ENCODE peak calls at places on chromosomes 2 and 18, in nine cellular contexts. I is HCT116, A is esophagus muscularis mucosa, V is transverse colon, Y is vagina, Q is stomach, M is sigmoid colon, B is SK-N-SH, R is GM23338. T is an unnamed sample. For H3K4me1, the result is how much of the 10 kb centered on the place peaks cover.

GRCh38 chr18:55419132-55419938 is 168.7 kb downstream of the TCF4 start:
- DNase-seq in I (no peak), A (no peak), V (no peak), Y (no peak), Q (no peak), M (no peak), B (no peak), R (peak), T (no peak)

GRCh38 chr2:70959271-70959761 is 19.1 kb upstream of the ANKRD53 start:
- DNase-seq in I (no peak), A (peak), V (no peak), Y (peak), Q (peak), M (no peak), B (no peak), R (no peak), T (no peak)

GRCh38 chr2:150165479-150165878 is 322.0 kb downstream of the RND3 start:
- DNase-seq in I (no peak), A (no peak), V (no peak), Y (no peak), Q (no peak), M (no peak), B (no peak), R (no peak), T (no peak)

GRCh38 chr2:48339451-48339850 is 190.5 kb upstream of the STON1 start:
- DNase-seq in I (no peak), A (no peak), V (no peak), Y (no peak), Q (no peak), M (no peak), B (no peak), R (no peak), T (no peak)

GRCh38 chr2:205130111-205130829 is 552.0 kb upstream of the NRP2 start:
- DNase-seq in I (no peak), A (no peak), V (no peak), Y (no peak), Q (no peak), M (no peak), B (no peak), R (no peak), T (no peak)

GRCh38 chr2:207279520-207279919 is 113.8 kb upstream of the KLF7 start:
- DNase-seq in I (no peak), A (no peak), V (no peak), Y (no peak), Q (no peak), M (no peak), B (no peak), R (no peak), T (no peak)

GRCh38 chr2:138830547-138830946 is 50.4 kb upstream of the NXPH2 start:
- DNase-seq in I (no peak), A (no peak), V (no peak), Y (no peak), Q (no peak), M (no peak), B (no peak), R (no peak), T (no peak)

GRCh38 chr2:152200562-152201465 is 25.3 kb upstream of the STAM2 start:
- DNase-seq in I (peak), A (peak), V (peak), Y (peak), Q (peak), M (peak), B (peak), R (peak), T (peak)

GRCh38 chr2:6954586-6954985 is 37.4 kb downstream of the RNF144A start:
- DNase-seq in I (no peak), A (peak), V (no peak), Y (no peak), Q (no peak), M (no peak), B (no peak), R (no peak), T (no peak)

GRCh38 chr18:3177902-3178687 is 41.7 kb downstream of the MYOM1 start:
- DNase-seq in I (no peak), A (no peak), V (peak), Y (no peak), Q (peak), M (peak), B (no peak), R (no peak), T (no peak)

GRCh38 chr2:172082105-172082943 is 3.0 kb upstream of the DLX1 start:
- DNase-seq in I (no peak), A (no peak), V (no peak), Y (no peak), Q (no peak), M (no peak), B (peak), R (peak), T (no peak)

GRCh38 chr2:172081248-172082022 is 3.9 kb upstream of the DLX1 start:
- DNase-seq in I (no peak), A (no peak), V (no peak), Y (no peak), Q (no peak), M (no peak), B (peak), R (peak), T (no peak)

GRCh38 chr2:172079416-172079815 is 5.9 kb upstream of the DLX1 start:
- DNase-seq in I (no peak), A (no peak), V (no peak), Y (no peak), Q (no peak), M (no peak), B (no peak), R (no peak), T (no peak)

GRCh38 chr2:172080641-172081230 is 4.6 kb upstream of the DLX1 start:
- DNase-seq in I (no peak), A (no peak), V (no peak), Y (no peak), Q (no peak), M (no peak), B (peak), R (no peak), T (no peak)

GRCh38 chr2:172079838-172080640 is 5.3 kb upstream of the DLX1 start:
- DNase-seq in I (no peak), A (no peak), V (no peak), Y (no peak), Q (no peak), M (no peak), B (no peak), R (peak), T (no peak)
- TF ChIP-seq POLR2AphosphoS5 in I (no peak), A (no peak), V (no peak), Y (no peak), Q (no peak), M (no peak), B (no peak), R (no peak), T (no peak)

GRCh38 chr2:156818944-156819343 is 382.8 kb downstream of the GPD2 start:
- DNase-seq in I (no peak), A (no peak), V (no peak), Y (no peak), Q (no peak), M (no peak), B (no peak), R (no peak), T (no peak)
- H3K4me1 ChIP-seq in I (under half), A (under half), V (under half), Y (under half), Q (under half), M (under half), B (under half), R (under half), T (under half)

DNA sequence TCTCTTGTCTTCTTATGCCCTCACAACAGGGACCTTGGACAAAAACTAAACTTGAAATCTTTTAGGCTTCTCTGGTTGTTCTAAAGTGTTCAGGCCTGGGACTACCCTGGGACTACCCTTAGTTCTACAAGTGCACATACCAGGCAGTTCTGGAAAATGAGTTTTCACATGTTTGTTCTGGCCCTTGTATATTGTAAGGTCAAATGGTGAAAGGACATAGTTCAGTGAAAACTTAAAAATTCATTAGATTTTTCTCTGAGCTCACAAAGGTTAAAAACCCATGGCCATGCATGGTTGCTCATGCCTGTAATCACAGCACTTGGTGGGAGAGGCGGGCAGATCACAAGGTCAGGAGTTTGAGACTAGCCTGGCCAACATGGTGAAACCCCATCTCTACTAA is 875.5 kb upstream of the FAM98A start:
- DNase-seq in I (no peak), A (no peak), V (no peak), Y (no peak), Q (no peak), M (no peak), B (no peak), R (no peak), T (no peak)
- H3K4me3 ChIP-seq in I (no peak), A (no peak), V (no peak), Y (no peak), Q (no peak), M (no peak), B (no peak), R (no peak), T (no peak)

GRCh38 chr2:187543488-187543887 is 10.7 kb downstream of the TFPI start:
- DNase-seq in I (no peak), A (no peak), V (no peak), Y (no peak), Q (no peak), M (no peak), B (no peak), R (no peak), T (no peak)
- TF ChIP-seq POLR2AphosphoS5 in I (no peak), A (no peak), V (no peak), Y (no peak), Q (no peak), M (no peak), B (no peak), R (no peak), T (no peak)

GRCh38 chr2:11516984-11517648 is 16.7 kb upstream of the GREB1 start:
- DNase-seq in I (no peak), A (no peak), V (no peak), Y (no peak), Q (no peak), M (no peak), B (no peak), R (no peak), T (no peak)
- H3K4me1 ChIP-seq in I (under half), A (under half), V (under half), Y (under half), Q (under half), M (under half), B (under half), R (under half), T (under half)

DNA sequence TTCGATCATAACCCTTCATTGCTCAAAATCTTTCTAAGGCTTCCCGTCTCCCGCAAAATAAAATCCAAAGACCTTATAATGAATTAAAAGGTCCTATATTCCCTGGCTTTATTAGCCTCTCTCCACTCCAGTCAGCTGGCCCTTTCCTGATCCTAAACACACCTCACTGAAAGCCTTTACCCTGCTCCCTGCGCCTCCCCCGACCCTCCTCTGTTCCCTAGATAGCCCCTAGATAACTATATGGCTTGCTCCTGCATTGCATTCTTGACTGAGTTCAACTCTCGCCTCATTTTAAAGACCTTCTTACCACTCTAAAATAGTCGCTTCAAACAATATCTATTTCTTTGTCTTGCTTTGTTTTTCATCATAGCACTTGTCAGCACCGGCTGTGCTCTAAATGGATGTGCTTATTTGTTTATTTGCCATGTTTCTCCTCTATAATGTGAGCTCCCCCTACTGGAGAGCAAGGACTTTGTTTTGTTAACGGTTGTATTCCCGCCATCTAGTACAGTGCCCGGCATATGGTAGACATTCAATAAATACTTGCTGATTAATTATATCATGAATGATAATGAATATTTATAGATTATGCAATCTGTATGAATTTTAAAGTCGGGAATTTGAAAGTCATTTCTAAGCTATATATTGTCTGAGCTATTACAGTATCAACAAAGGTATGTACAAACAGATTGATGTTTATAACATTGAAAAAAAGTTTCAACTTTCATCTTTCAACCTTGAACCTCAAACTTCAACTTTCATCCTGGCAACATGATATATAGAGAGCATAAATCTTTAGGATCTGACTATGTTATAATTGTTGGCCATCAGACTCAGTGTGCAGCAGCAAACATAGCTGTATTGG is 32.4 kb upstream of the VIT start:
- DNase-seq in I (peak), A (no peak), V (no peak), Y (no peak), Q (no peak), M (no peak), B (peak), R (peak), T (no peak)
- H3K4me3 ChIP-seq in I (no peak), A (no peak), V (no peak), Y (no peak), Q (no peak), M (no peak), B (no peak), R (peak), T (no peak)

GRCh38 chr18:59024829-59025228 is 114.9 kb upstream of the SEC11C start:
- DNase-seq in I (no peak), A (no peak), V (no peak), Y (peak), Q (no peak), M (no peak), B (no peak), R (no peak), T (no peak)
- TF ChIP-seq POLR2AphosphoS5 in I (no peak), A (no peak), V (no peak), Y (no peak), Q (no peak), M (no peak), B (no peak), R (no peak), T (no peak)

GRCh38 chr2:143840601-143841000 is 679.3 kb downstream of the ZEB2 start:
- DNase-seq in I (no peak), A (no peak), V (no peak), Y (no peak), Q (no peak), M (no peak), B (no peak), R (no peak), T (no peak)
- H3K4me1 ChIP-seq in I (under half), A (under half), V (under half), Y (under half), Q (under half), M (under half), B (under half), R (under half), T (under half)

DNA sequence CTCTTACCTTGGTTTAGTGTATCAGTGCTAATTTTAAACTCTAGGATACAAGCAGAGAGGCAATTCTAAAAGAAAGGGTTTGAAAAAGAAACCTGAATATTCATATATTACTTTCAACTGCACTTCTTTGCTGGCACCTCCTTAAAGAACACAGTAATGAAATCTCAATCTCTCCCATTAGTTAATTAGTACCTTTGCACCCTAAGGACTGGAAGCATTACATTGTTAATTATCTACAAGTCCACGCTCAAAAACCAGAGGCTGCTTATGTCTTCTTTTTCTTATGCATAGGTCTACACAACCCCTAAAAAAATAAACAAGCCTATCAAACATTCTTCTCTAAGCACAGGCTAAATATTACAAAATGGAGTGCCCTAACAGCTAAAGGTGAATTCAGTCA is 20.2 kb downstream of the EPHA4 start:
- DNase-seq in I (no peak), A (no peak), V (no peak), Y (no peak), Q (no peak), M (no peak), B (no peak), R (no peak), T (no peak)
- H3K4me3 ChIP-seq in I (no peak), A (no peak), V (no peak), Y (no peak), Q (no peak), M (no peak), B (no peak), R (no peak), T (no peak)